ENCODE peak calls at places on chromosomes 12 and 14, in eight cellular contexts. D is activated CD4-positive, alpha-beta T cell treated with anti-CD3 and anti-CD28 coated beads, Interleukin-2, amount 50 U/mL, for 24 hours; R is HFFc6; Y is HTR-8/SVneo; J is stimulated activated naive CD8-positive, alpha-beta T cell treated with anti-CD3 and anti-CD28 coated beads, Interleukin-15, Interleukin-2, amounts not matched to agents 100 U/mL and 50 U/mL, for 24 hours; G is COR-L47; L is HFF-Myc; F is astrocyte of the hippocampus. V is an unnamed sample.

GRCh38 chr14:71355324-71356201 is 448.3 kb downstream of the PCNX1 start:
- DNase-seq in D (no peak), R (peak), Y (peak), J (no peak), G (no peak), L (no peak), F (peak), V (no peak)

GRCh38 chr12:57185403-57185802 is 31.2 kb upstream of the NXPH4 start:
- DNase-seq in D (no peak), R (no peak), Y (no peak), J (no peak), G (no peak), L (no peak), F (no peak), V (no peak)

GRCh38 chr14:82710257-82710841 is 1176.7 kb upstream of the SEL1L start:
- DNase-seq in D (no peak), R (peak), Y (peak), J (peak), G (peak), L (peak), F (peak), V (peak)

GRCh38 chr12:22437031-22437806 is 102.7 kb upstream of the ST8SIA1 start:
- DNase-seq in D (no peak), R (no peak), Y (no peak), J (no peak), G (no peak), L (no peak), F (peak), V (peak)

GRCh38 chr12:58844161-58844560 is 76.1 kb downstream of the LRIG3 start:
- DNase-seq in D (no peak), R (no peak), Y (no peak), J (no peak), G (no peak), L (no peak), F (no peak), V (no peak)

GRCh38 chr14:64253672-64254071 is 40.5 kb downstream of the ESR2 start:
- DNase-seq in D (no peak), R (peak), Y (peak), J (no peak), G (no peak), L (no peak), F (no peak), V (no peak)

GRCh38 chr12:6052206-6052939 is 72.1 kb downstream of the VWF start:
- DNase-seq in D (no peak), R (no peak), Y (no peak), J (no peak), G (no peak), L (no peak), F (no peak), V (no peak)

GRCh38 chr12:76921072-76921471 is 42.3 kb upstream of the CSRP2 start:
- DNase-seq in D (no peak), R (no peak), Y (no peak), J (no peak), G (no peak), L (no peak), F (no peak), V (no peak)

GRCh38 chr12:60205500-60205899 is 609.7 kb downstream of the SLC16A7 start:
- DNase-seq in D (no peak), R (peak), Y (peak), J (no peak), G (no peak), L (peak), F (peak), V (no peak)

GRCh38 chr14:70189678-70190077 is 927 bp upstream of the SLC8A3 start:
- DNase-seq in D (no peak), R (no peak), Y (no peak), J (no peak), G (no peak), L (no peak), F (peak), V (no peak)

GRCh38 chr14:76926521-76927251 is 100.5 kb downstream of the LRRC74A start:
- DNase-seq in D (no peak), R (peak), Y (no peak), J (peak), G (peak), L (no peak), F (no peak), V (no peak)

GRCh38 chr12:131852551-131853299 is 24.5 kb downstream of the MMP17 start:
- DNase-seq in D (no peak), R (no peak), Y (no peak), J (no peak), G (no peak), L (no peak), F (no peak), V (no peak)

GRCh38 chr12:121872546-121873223 is 14.0 kb upstream of the HPD start:
- DNase-seq in D (no peak), R (peak), Y (peak), J (no peak), G (peak), L (peak), F (peak), V (no peak)

GRCh38 chr14:80988742-80989429 is 33.5 kb downstream of the TSHR start:
- DNase-seq in D (no peak), R (peak), Y (no peak), J (no peak), G (no peak), L (no peak), F (no peak), V (no peak)

GRCh38 chr14:95663226-95663797 is 22.9 kb upstream of the TCL1B start:
- DNase-seq in D (no peak), R (no peak), Y (no peak), J (no peak), G (no peak), L (no peak), F (no peak), V (no peak)

GRCh38 chr12:69096669-69097364 is 142.6 kb upstream of the CPSF6 start:
- DNase-seq in D (no peak), R (no peak), Y (no peak), J (no peak), G (no peak), L (no peak), F (peak), V (no peak)

GRCh38 chr12:100138048-100138907 is 4.4 kb downstream of the BLTP3B start:
- DNase-seq in D (no peak), R (no peak), Y (no peak), J (no peak), G (no peak), L (no peak), F (peak), V (no peak)

GRCh38 chr14:100736269-100737180 is 9.8 kb downstream of the DLK1 start:
- DNase-seq in D (no peak), R (no peak), Y (no peak), J (no peak), G (no peak), L (no peak), F (no peak), V (no peak)

GRCh38 chr12:44377443-44378160 is 498.5 kb downstream of the NELL2 start:
- DNase-seq in D (no peak), R (no peak), Y (no peak), J (no peak), G (peak), L (no peak), F (no peak), V (no peak)

GRCh38 chr14:52413729-52414453 is 99.8 kb downstream of the PTGER2 start:
- DNase-seq in D (no peak), R (peak), Y (no peak), J (no peak), G (no peak), L (no peak), F (no peak), V (no peak)

GRCh38 chr12:94867066-94867855 is 136.2 kb downstream of the NDUFA12 start:
- DNase-seq in D (no peak), R (peak), Y (no peak), J (no peak), G (no peak), L (no peak), F (peak), V (no peak)

GRCh38 chr14:92568621-92569479 is 55.3 kb downstream of the RIN3 start:
- DNase-seq in D (no peak), R (no peak), Y (no peak), J (peak), G (no peak), L (no peak), F (no peak), V (no peak)

GRCh38 chr14:73755434-73756014 is 41.3 kb upstream of the PNMA1 start:
- DNase-seq in D (no peak), R (no peak), Y (no peak), J (no peak), G (no peak), L (no peak), F (peak), V (no peak)

GRCh38 chr12:104280703-104281458 is 22.7 kb upstream of the EID3 start:
- DNase-seq in D (no peak), R (peak), Y (peak), J (no peak), G (no peak), L (no peak), F (peak), V (peak)

GRCh38 chr12:3342051-3342450 is 149.0 kb upstream of the PRMT8 start:
- DNase-seq in D (no peak), R (peak), Y (peak), J (no peak), G (no peak), L (peak), F (peak), V (peak)

GRCh38 chr14:60642270-60642789 is 6.9 kb downstream of the SIX1 start:
- DNase-seq in D (no peak), R (no peak), Y (no peak), J (no peak), G (no peak), L (no peak), F (peak), V (no peak)

GRCh38 chr12:57637364-57637763 is 4.4 kb upstream of the B4GALNT1 start:
- DNase-seq in D (no peak), R (no peak), Y (no peak), J (no peak), G (no peak), L (no peak), F (no peak), V (no peak)

GRCh38 chr14:56271988-56272387 is 153.8 kb downstream of the PELI2 start:
- DNase-seq in D (no peak), R (peak), Y (no peak), J (no peak), G (peak), L (no peak), F (peak), V (no peak)

GRCh38 chr14:93002049-93002448 is 79.1 kb downstream of the CHGA start:
- DNase-seq in D (no peak), R (no peak), Y (no peak), J (no peak), G (no peak), L (no peak), F (no peak), V (no peak)

GRCh38 chr14:104425171-104425681 is 154.3 kb upstream of the C14orf180 start:
- DNase-seq in D (no peak), R (no peak), Y (no peak), J (no peak), G (no peak), L (no peak), F (no peak), V (no peak)

GRCh38 chr14:47438650-47439140 is 236.7 kb downstream of the MDGA2 start:
- DNase-seq in D (no peak), R (no peak), Y (peak), J (no peak), G (no peak), L (no peak), F (peak), V (no peak)

GRCh38 chr12:98744692-98745091 is 99.6 kb downstream of the APAF1 start:
- DNase-seq in D (no peak), R (no peak), Y (no peak), J (no peak), G (no peak), L (no peak), F (no peak), V (no peak)

GRCh38 chr12:25811656-25812126 is 146.8 kb upstream of the RASSF8 start:
- DNase-seq in D (no peak), R (peak), Y (peak), J (peak), G (no peak), L (peak), F (peak), V (peak)

GRCh38 chr12:119302334-119303132 is 32.0 kb upstream of the CCDC60 start:
- DNase-seq in D (no peak), R (no peak), Y (no peak), J (no peak), G (peak), L (no peak), F (no peak), V (no peak)

GRCh38 chr14:67532998-67533753 is at the start of gene PLEKHH1:
- DNase-seq in D (peak), R (peak), Y (peak), J (peak), G (peak), L (no peak), F (peak), V (peak)

GRCh38 chr14:53925201-53925766 is 31.3 kb downstream of the BMP4 start:
- DNase-seq in D (no peak), R (no peak), Y (no peak), J (no peak), G (no peak), L (no peak), F (peak), V (no peak)

GRCh38 chr14:104550849-104551728 is 28.5 kb upstream of the C14orf180 start:
- DNase-seq in D (no peak), R (no peak), Y (no peak), J (no peak), G (no peak), L (no peak), F (no peak), V (no peak)

GRCh38 chr14:101242442-101243385 is 318.6 kb upstream of the DIO3 start:
- DNase-seq in D (no peak), R (no peak), Y (no peak), J (no peak), G (no peak), L (no peak), F (no peak), V (no peak)